ENCODE peak calls at places on chromosomes 13 and 19, in six cellular contexts. P is activated T-helper 1 cell treated with Interleukin-2 at 50 U/mL for 16 hours; D is left lung; S is stimulated activated CD4-positive, alpha-beta T cell treated with anti-CD3 and anti-CD28 coated beads, Interleukin-15, amount 100 ng/mL, for 1 hour; H is M059J; Y is amniotic stem cell. U is an unnamed sample.

GRCh38 chr19:6470173-6470572 is 6.1 kb downstream of the CRB3 start:
- DNase-seq in P (no peak), D (no peak), S (no peak), H (no peak), Y (no peak), U (no peak)

GRCh38 chr19:4375620-4376228 is 24.6 kb downstream of the SH3GL1 start:
- DNase-seq in P (no peak), D (no peak), S (no peak), H (peak; percentile 86), Y (no peak), U (no peak)

GRCh38 chr19:16018106-16018755 is 58.1 kb upstream of the TPM4 start:
- DNase-seq in P (no peak), D (no peak), S (no peak), H (no peak), Y (no peak), U (peak; percentile 7)

GRCh38 chr13:37023871-37024270 is 23.3 kb downstream of the EXOSC8 start:
- DNase-seq in P (no peak), D (no peak), S (no peak), H (peak; percentile 21), Y (no peak), U (no peak)

GRCh38 chr19:33368074-33368864 is 5.2 kb upstream of the CEBPG start:
- DNase-seq in P (no peak), D (no peak), S (no peak), H (peak; percentile 85), Y (no peak), U (no peak)

GRCh38 chr13:103104340-103104739 is 38.1 kb upstream of the SLC10A2 start:
- DNase-seq in P (no peak), D (no peak), S (no peak), H (no peak), Y (no peak), U (no peak)

GRCh38 chr19:927044-927706 is 1.3 kb downstream of the ARID3A start:
- DNase-seq in P (no peak), D (peak; percentile 78), S (no peak), H (no peak), Y (no peak), U (peak; percentile 82)

GRCh38 chr19:15453091-15453498 is 3.3 kb upstream of the WIZ start:
- DNase-seq in P (no peak), D (no peak), S (no peak), H (no peak), Y (no peak), U (no peak)

GRCh38 chr13:24178847-24179845 is 18.6 kb downstream of the SPATA13 start:
- DNase-seq in P (no peak), D (no peak), S (no peak), H (peak; percentile 31), Y (no peak), U (no peak)

GRCh38 chr19:10861118-10861651 is 10.2 kb upstream of the CARM1 start:
- DNase-seq in P (no peak), D (no peak), S (no peak), H (peak; percentile 52), Y (no peak), U (peak; percentile 82)

GRCh38 chr13:88074794-88075509 is 403.8 kb downstream of the SLITRK5 start:
- DNase-seq in P (no peak), D (no peak), S (no peak), H (no peak), Y (no peak), U (no peak)

GRCh38 chr13:23322353-23323336 is 110.9 kb downstream of the SACS start:
- DNase-seq in P (no peak), D (no peak), S (no peak), H (no peak), Y (no peak), U (no peak)

GRCh38 chr19:2659856-2660432 is 42.5 kb downstream of the GNG7 start:
- DNase-seq in P (no peak), D (no peak), S (no peak), H (no peak), Y (no peak), U (no peak)

GRCh38 chr19:6248856-6249255 is 30.9 kb downstream of the MLLT1 start:
- DNase-seq in P (no peak), D (no peak), S (no peak), H (no peak), Y (no peak), U (no peak)

GRCh38 chr13:97289514-97290298 is 67.6 kb downstream of the MBNL2 start:
- DNase-seq in P (no peak), D (no peak), S (no peak), H (no peak), Y (no peak), U (no peak)

GRCh38 chr13:113009743-113010509 is 40.9 kb downstream of the MCF2L start:
- DNase-seq in P (no peak), D (no peak), S (no peak), H (peak; percentile 2), Y (no peak), U (no peak)

GRCh38 chr19:29872224-29872731 is 60.5 kb downstream of the CCNE1 start:
- DNase-seq in P (no peak), D (no peak), S (no peak), H (no peak), Y (no peak), U (peak; percentile 37)

GRCh38 chr19:49875801-49876421 is 1.2 kb downstream of the AKT1S1 start:
- DNase-seq in P (peak; percentile 41), D (no peak), S (no peak), H (peak; percentile 54), Y (peak; percentile 4), U (no peak)

GRCh38 chr19:1004204-1004802 is 4.1 kb downstream of the GRIN3B start:
- DNase-seq in P (no peak), D (no peak), S (no peak), H (no peak), Y (no peak), U (no peak)

GRCh38 chr19:9381367-9381785 is 18.6 kb downstream of the ZNF177 start:
- DNase-seq in P (no peak), D (no peak), S (no peak), H (no peak), Y (no peak), U (no peak)

GRCh38 chr19:10271543-10272086 is 695 bp downstream of the ICAM1 start:
- DNase-seq in P (no peak), D (no peak), S (no peak), H (peak; percentile 47), Y (no peak), U (peak; percentile 82)

GRCh38 chr19:39236527-39236926 is 8.3 kb downstream of the IFNL3 start:
- DNase-seq in P (peak; percentile 24), D (no peak), S (no peak), H (no peak), Y (no peak), U (no peak)

GRCh38 chr19:31307270-31307669 is 42.0 kb downstream of the TSHZ3 start:
- DNase-seq in P (no peak), D (peak; percentile 6), S (no peak), H (no peak), Y (no peak), U (peak; percentile 19)

GRCh38 chr19:33809960-33810359 is 13.3 kb downstream of the KCTD15 start:
- DNase-seq in P (no peak), D (no peak), S (no peak), H (no peak), Y (no peak), U (peak; percentile 30)

GRCh38 chr13:64917566-64917965 is 2312.6 kb downstream of the PCDH9 start:
- DNase-seq in P (no peak), D (no peak), S (no peak), H (no peak), Y (no peak), U (no peak)

GRCh38 chr13:100438059-100438788 is 150.4 kb downstream of the GGACT start:
- DNase-seq in P (no peak), D (no peak), S (no peak), H (no peak), Y (no peak), U (no peak)

U was measured in CD14-positive monocyte.